ENCODE peak calls at places on chromosomes 7 and 10, in six cellular contexts. Q is A549, M is HepG2, Y is K562, U is SK-N-SH, T is GM12878. N is an unnamed sample.

GRCh38 chr7:149561072-149561471 is 63.5 kb upstream of the ZNF746 start:
- DNase-seq in Q (no peak), M (no peak), Y (no peak), U (no peak), T (no peak), N (no peak)

GRCh38 chr7:52771177-52771576 is 264.3 kb upstream of the POM121L12 start:
- DNase-seq in Q (no peak), M (no peak), Y (no peak), U (no peak), T (no peak), N (no peak)

GRCh38 chr10:11197266-11197712 is 179.6 kb downstream of the CELF2 start:
- DNase-seq in Q (no peak), M (no peak), Y (peak; percentile 31), U (no peak), T (peak; percentile 79), N (no peak)

GRCh38 chr10:34172936-34173533 is 642.1 kb downstream of the PARD3 start:
- DNase-seq in Q (no peak), M (peak; percentile 54), Y (no peak), U (no peak), T (no peak), N (no peak)

GRCh38 chr10:100717166-100717565 is 28.2 kb upstream of the PAX2 start:
- DNase-seq in Q (no peak), M (no peak), Y (no peak), U (no peak), T (no peak), N (no peak)

GRCh38 chr7:146826338-146826737 is 709.7 kb downstream of the CNTNAP2 start:
- DNase-seq in Q (no peak), M (no peak), Y (no peak), U (peak; percentile 19), T (no peak), N (no peak)

GRCh38 chr10:69449841-69450240 is 1.4 kb upstream of the TSPAN15 start:
- DNase-seq in Q (peak; percentile 69), M (peak; percentile 73), Y (peak; percentile 67), U (peak; percentile 78), T (no peak), N (peak; percentile 39)

GRCh38 chr7:140646931-140647647 is 6.5 kb upstream of the DENND2A start:
- DNase-seq in Q (peak; percentile 97), M (peak; percentile 49), Y (peak; percentile 65), U (peak; percentile 90), T (no peak), N (no peak)

GRCh38 chr10:16231734-16232133 is 205.1 kb upstream of the PTER start:
- DNase-seq in Q (no peak), M (no peak), Y (no peak), U (peak; percentile 3), T (no peak), N (no peak)

GRCh38 chr10:116671274-116671926 is 50.6 kb downstream of the PNLIPRP2 start:
- DNase-seq in Q (no peak), M (no peak), Y (no peak), U (no peak), T (no peak), N (no peak)

GRCh38 chr7:112337177-112337576 is 113.1 kb upstream of the IFRD1 start:
- DNase-seq in Q (no peak), M (no peak), Y (no peak), U (no peak), T (no peak), N (no peak)

GRCh38 chr7:29565982-29566746 is 2.5 kb downstream of the PRR15 start:
- DNase-seq in Q (no peak), M (no peak), Y (no peak), U (peak; percentile 79), T (no peak), N (peak; percentile 69)

GRCh38 chr7:65951837-65952578 is 30.0 kb downstream of the GUSB start:
- DNase-seq in Q (no peak), M (no peak), Y (no peak), U (no peak), T (no peak), N (no peak)

GRCh38 chr10:118626953-118627352 is 31.5 kb upstream of the PRLHR start:
- DNase-seq in Q (no peak), M (no peak), Y (peak; percentile 29), U (no peak), T (no peak), N (peak; percentile 49)
- TF ChIP-seq CHD2 in Q (no peak), M (no peak), Y (no peak), U (no peak), T (no peak), N (no peak)

DNA sequence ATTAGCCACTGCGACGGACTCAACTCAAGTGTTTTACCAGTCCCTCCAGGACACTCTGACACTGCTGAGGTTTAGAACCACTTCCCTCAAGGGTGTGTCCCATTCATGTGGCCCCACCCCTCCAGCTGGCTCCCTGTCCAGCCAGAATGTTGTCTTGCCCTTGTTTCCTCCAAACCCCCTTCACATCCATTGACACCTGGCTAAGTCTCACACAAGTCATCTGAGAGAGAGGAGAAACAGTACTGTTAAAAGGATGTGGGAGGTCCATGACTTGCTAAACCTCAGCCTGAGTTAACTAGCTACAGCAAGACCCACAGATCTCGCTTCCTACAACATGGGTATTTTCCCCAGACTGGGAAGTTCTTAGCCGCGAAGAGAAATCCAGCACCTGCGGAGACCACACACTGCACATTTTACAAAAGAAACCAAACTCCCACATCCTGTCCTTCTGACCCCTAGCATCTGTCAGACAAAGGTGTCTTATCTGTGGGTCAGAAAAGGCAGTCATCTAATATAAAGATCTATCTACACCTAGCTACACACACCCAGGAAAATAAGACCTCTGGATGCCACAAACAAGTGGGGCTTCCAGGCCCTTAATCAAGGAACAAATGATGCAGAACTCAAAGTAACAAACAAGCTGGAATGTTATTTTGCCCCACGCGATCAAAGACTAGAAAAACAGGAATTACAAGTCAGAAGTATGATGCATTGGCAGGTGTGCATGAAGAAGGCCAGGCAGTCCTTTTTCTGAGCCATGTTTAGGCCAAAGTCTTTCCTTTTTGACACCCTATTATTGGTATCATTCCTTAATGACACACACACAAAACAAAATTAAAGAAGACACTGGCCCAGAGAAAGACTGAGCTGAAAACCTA is 13.9 kb downstream of the OSBPL3 start:
- DNase-seq in Q (no peak), M (no peak), Y (peak; percentile 58), U (no peak), T (peak; percentile 98), N (no peak)
- TF ChIP-seq CHD2 in Q (no peak), M (no peak), Y (no peak), U (no peak), T (peak; percentile 83), N (no peak)

GRCh38 chr7:22896917-22897316 is 74.3 kb upstream of the TOMM7 start:
- DNase-seq in Q (no peak), M (peak; percentile 15), Y (peak; percentile 41), U (no peak), T (no peak), N (peak; percentile 45)
- TF ChIP-seq CHD2 in Q (no peak), M (no peak), Y (no peak), U (no peak), T (no peak), N (peak; percentile 28)

GRCh38 chr7:21300692-21301091 is 127.2 kb upstream of the SP4 start:
- DNase-seq in Q (peak; percentile 16), M (peak; percentile 6), Y (peak; percentile 2), U (peak; percentile 32), T (no peak), N (no peak)

GRCh38 chr7:21304836-21305235 is 123.0 kb upstream of the SP4 start:
- DNase-seq in Q (no peak), M (no peak), Y (no peak), U (no peak), T (no peak), N (no peak)

GRCh38 chr7:21299766-21300165 is 128.1 kb upstream of the SP4 start:
- DNase-seq in Q (no peak), M (no peak), Y (no peak), U (no peak), T (no peak), N (no peak)

DNA sequence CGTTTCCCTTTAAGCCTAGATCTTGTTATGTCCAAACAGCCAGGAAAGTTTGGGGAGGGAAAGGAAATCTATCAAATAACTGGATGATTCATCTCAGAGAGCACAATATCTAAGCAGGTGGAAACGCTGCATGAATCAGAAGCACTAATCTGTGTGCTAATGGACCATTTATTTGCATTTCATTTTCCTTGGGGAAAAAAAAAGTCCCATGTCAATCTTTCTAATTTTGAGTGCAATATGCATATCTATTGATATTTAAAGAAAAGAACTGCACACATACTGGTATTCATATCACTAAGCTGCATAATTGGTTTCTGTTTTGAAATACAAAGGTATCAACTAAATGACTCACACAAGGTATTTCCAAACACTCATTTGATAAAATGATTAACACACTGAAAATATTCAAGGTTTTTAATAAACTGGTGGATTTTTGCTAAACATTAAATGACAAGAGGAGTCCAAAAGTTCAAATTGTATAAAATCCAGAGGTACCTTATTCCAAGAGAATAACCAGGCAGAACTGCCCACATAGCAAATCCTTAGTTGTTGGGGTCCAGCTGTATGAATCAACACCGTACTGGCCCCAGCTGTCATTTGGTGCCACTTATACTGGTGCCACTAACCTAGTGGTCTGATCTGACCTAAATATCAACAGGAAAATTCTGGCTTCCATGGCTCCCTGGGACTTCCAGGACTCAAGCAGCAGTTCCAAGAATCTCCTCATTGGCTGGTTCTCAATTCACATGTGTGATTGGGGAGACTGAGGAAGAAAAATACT is 122.2 kb upstream of the SP4 start:
- DNase-seq in Q (no peak), M (no peak), Y (no peak), U (no peak), T (no peak), N (no peak)
- TF ChIP-seq CHD2 in Q (no peak), M (no peak), Y (no peak), U (no peak), T (no peak), N (no peak)

DNA sequence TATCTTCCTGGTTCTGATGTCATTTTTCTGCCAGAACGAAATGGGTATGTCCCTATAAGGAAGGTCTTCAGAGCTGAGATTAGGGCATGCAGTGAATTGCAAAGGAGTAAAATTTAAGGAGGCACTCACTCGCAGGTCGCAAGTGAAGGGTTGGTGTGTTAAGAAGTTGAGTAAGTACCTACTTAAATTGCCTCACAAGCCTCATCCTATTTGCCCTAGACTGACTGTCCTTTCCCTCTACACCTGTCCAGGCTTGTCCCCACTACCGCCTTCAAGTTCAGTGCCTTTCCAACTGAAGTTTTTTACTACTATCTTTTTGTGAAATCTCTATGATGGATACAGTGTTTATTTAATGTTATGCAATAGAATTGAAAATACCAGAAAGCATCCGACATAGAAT is 191.5 kb downstream of the AHR start:
- DNase-seq in Q (no peak), M (no peak), Y (no peak), U (no peak), T (no peak), N (no peak)
- TF ChIP-seq CHD2 in Q (no peak), M (no peak), Y (no peak), U (no peak), T (no peak), N (no peak)

GRCh38 chr7:1473864-1474512 is 14.7 kb upstream of the MICALL2 start:
- DNase-seq in Q (peak; percentile 77), M (peak; percentile 63), Y (peak; percentile 93), U (peak; percentile 97), T (peak; percentile 17), N (peak; percentile 93)

GRCh38 chr7:1474736-1475135 is 15.5 kb upstream of the MICALL2 start:
- DNase-seq in Q (no peak), M (no peak), Y (no peak), U (no peak), T (no peak), N (no peak)

GRCh38 chr7:1476859-1477258 is 17.6 kb upstream of the MICALL2 start:
- DNase-seq in Q (no peak), M (no peak), Y (no peak), U (no peak), T (no peak), N (no peak)

GRCh38 chr7:1475393-1475792 is 16.1 kb upstream of the MICALL2 start:
- DNase-seq in Q (no peak), M (no peak), Y (no peak), U (no peak), T (no peak), N (no peak)

GRCh38 chr7:1475991-1476390 is 16.7 kb upstream of the MICALL2 start:
- DNase-seq in Q (no peak), M (no peak), Y (no peak), U (no peak), T (no peak), N (no peak)
- TF ChIP-seq CHD2 in Q (no peak), M (no peak), Y (no peak), U (no peak), T (no peak), N (no peak)

N was measured in H1.